ENCODE peak calls at places on chromosomes 13 and 19, in seven cellular contexts. Q is CD8-positive, alpha-beta T cell; N is mesenchymal stem cell; Z is GM23338; L is breast epithelium; I is Caco-2; Y is lung. R is an unnamed sample. For H3K4me1, the result is how much of the 10 kb centered on the place peaks cover.

GRCh38 chr19:55670280-55671053 is 4.6 kb upstream of the EPN1 start:
- DNase-seq in N (no peak), I (peak), L (no peak), Q (no peak), Y (no peak), Z (no peak), R (peak)

GRCh38 chr19:55646889-55647731 is 902 bp upstream of the CCDC106 start:
- DNase-seq in Y (no peak), N (no peak), L (no peak), Z (no peak), Q (no peak), I (no peak), R (no peak)

GRCh38 chr19:54451331-54451871 is 2.4 kb downstream of the LENG8 start:
- DNase-seq in L (no peak), N (peak), Y (no peak), Q (no peak), I (no peak), Z (no peak), R (no peak)

GRCh38 chr19:29867984-29868383 is 56.2 kb downstream of the CCNE1 start:
- DNase-seq in Y (no peak), I (no peak), L (no peak), Q (no peak), Z (no peak), N (no peak), R (no peak)

GRCh38 chr19:55472463-55472862 is 4.0 kb upstream of the ZNF628 start:
- DNase-seq in I (peak), N (no peak), Z (no peak), Y (no peak), L (no peak), Q (no peak), R (no peak)

GRCh38 chr13:113028336-113029060 is 59.5 kb downstream of the MCF2L start:
- DNase-seq in Q (no peak), N (no peak), Z (no peak), I (no peak), L (no peak), Y (no peak), R (no peak)

GRCh38 chr19:49924004-49924880 is 4.8 kb upstream of the ATF5 start:
- DNase-seq in Q (no peak), L (no peak), N (no peak), Y (no peak), I (no peak), Z (no peak), R (no peak)

GRCh38 chr19:15025237-15025636 is 24.0 kb upstream of the CASP14 start:
- DNase-seq in L (peak), Y (no peak), Z (peak), N (no peak), Q (no peak), I (no peak), R (no peak)

GRCh38 chr19:18939922-18940775 is 868 bp downstream of the HOMER3 start:
- DNase-seq in L (no peak), Q (no peak), N (peak), Z (peak), I (no peak), Y (no peak), R (no peak)

GRCh38 chr19:46124638-46125115 is at the start of gene IGFL3:
- DNase-seq in Q (no peak), I (no peak), Y (no peak), L (no peak), N (no peak), Z (no peak), R (no peak)

GRCh38 chr13:20703785-20704458 is 423 bp downstream of the IL17D start:
- DNase-seq in Z (peak), L (peak), Q (peak), N (peak), I (peak), Y (peak), R (no peak)

GRCh38 chr13:106182404-106182803 is 353.1 kb downstream of the EFNB2 start:
- DNase-seq in Z (no peak), L (no peak), N (peak), Q (no peak), I (no peak), Y (no peak), R (no peak)

GRCh38 chr19:18157465-18158063 is 4.6 kb downstream of the PIK3R2 start:
- DNase-seq in Z (peak), Q (no peak), I (no peak), Y (no peak), L (peak), N (no peak), R (no peak)

DNA sequence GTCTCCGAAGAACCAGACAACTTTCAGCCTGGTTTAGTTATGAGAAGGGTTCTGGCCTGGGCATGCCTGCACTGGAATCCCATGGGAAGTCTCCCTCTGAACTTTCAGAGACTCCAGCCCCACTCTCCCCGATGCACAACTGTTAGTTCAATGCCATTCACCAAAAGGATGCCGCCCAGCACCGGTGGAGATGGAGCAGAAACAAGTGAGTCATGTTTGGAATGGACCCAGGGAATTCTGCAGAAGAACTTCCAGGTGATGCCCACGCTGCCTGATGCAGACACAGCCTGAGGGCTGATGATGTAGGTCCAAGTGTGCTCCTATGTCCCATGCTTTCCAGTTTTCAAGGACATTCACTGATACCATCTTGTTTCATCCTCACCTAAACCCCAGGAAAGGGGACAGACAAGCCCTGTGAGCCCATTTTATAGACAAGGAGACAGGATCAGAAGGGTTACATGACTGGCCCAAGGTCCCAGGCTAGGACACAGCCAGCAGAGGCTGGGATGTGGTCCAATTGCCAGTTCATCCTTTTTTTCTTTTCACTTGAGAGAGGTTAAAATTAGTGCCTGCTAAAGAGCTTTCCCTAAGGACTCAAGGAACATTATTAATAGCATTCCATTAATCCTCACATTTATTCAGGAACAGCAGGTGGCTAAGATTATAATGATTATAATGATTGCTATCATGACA is 39.5 kb downstream of the SIAH3 start:
- DNase-seq in N (no peak), Y (no peak), Z (no peak), I (no peak), L (peak), Q (no peak), R (peak)
- H3K4me1 ChIP-seq in N (under half), Y (under half), Z (under half), I (under half), L (under half), Q (under half), R (under half)

GRCh38 chr13:49627831-49628652 is at the start of gene ARL11:
- DNase-seq in L (peak), Y (peak), Z (peak), N (no peak), I (peak), Q (peak), R (no peak)
- H3K4me3 ChIP-seq in L (peak), Y (no peak), Z (peak), N (no peak), I (no peak), Q (peak), R (no peak)

DNA sequence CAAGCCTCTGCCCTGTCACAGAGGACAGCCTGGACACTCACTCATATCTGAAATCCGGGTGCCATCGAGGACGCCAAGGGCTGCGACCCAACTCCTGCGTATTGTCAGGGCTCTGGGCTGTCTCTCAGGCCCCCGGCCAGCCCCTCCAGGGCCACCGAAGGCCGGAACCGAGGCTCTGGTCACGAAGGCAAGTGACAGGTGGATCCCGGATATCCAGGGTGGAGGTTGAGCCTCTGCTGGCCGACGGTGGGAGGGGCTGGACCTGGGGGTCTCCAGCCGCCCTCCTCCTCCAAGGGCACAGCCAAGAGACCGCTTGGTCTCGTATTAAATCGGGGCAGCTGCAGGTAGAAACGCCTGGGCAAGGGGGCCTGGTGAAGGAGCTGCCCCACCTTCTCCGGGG is 5.4 kb downstream of the RNF126 start:
- DNase-seq in I (no peak), L (no peak), N (no peak), Q (no peak), Y (no peak), Z (no peak), R (no peak)
- H3K4me1 ChIP-seq in I (under half), L (under half), N (under half), Q (half or more), Y (under half), Z (under half), R (under half)

GRCh38 chr19:12782424-12783225 is 7.3 kb upstream of the HOOK2 start:
- DNase-seq in Q (peak), Y (peak), Z (peak), N (peak), I (peak), L (peak), R (no peak)

GRCh38 chr19:12782174-12782423 is 6.7 kb upstream of the HOOK2 start:
- DNase-seq in L (no peak), I (no peak), Z (no peak), Q (no peak), Y (peak), N (no peak), R (no peak)

GRCh38 chr19:12784394-12784870 is 6.9 kb upstream of the JUNB start:
- DNase-seq in Z (no peak), I (no peak), L (no peak), N (peak), Y (no peak), Q (peak), R (no peak)

GRCh38 chr19:12783849-12784393 is 7.4 kb upstream of the JUNB start:
- DNase-seq in I (peak), Z (no peak), Y (peak), L (peak), Q (no peak), N (peak), R (peak)

DNA sequence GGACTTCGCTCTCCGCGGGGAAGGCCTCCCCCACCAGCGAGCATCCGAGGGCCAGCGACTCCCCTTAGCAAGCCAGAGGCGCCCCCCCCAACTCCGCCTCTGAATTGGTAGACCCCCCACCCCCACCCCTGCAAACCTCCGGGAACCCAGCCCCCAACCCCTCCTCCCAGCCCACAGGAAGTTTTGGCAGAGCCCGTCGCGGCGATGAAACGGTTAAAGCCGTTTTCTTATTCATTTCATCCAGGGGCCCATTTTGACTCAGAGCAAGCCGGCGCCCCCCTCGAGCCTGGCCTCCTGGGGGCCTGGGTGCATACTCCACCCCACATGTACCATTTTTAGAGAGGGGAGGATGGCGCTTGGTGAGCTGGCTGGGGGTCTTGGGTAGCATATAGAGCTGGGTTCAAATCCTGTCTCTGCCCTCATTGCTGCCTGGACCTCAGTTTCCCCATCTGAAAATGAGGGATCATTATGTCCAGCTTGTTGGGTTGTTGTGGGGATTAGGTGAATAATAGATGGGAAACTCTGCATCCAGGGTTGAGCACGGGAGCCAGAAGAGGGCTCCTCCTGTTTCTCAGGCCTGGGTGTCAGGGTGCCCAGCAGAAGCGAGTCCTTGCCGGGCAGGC is 7.9 kb upstream of the JUNB start:
- DNase-seq in Q (peak), L (no peak), Z (peak), N (peak), I (no peak), Y (no peak), R (no peak)
- H3K4me3 ChIP-seq in Q (peak), L (peak), Z (peak), N (peak), I (peak), Y (peak), R (peak)

GRCh38 chr19:11783767-11784166 is 14.6 kb upstream of the ZNF491 start:
- DNase-seq in I (no peak), L (no peak), Q (no peak), N (no peak), Z (no peak), Y (no peak), R (no peak)

GRCh38 chr19:11792942-11793341 is 5.4 kb upstream of the ZNF491 start:
- DNase-seq in L (no peak), Y (no peak), Z (no peak), I (no peak), Q (no peak), N (no peak), R (no peak)

GRCh38 chr19:11784356-11784755 is 14.0 kb upstream of the ZNF491 start:
- DNase-seq in L (no peak), Y (no peak), N (no peak), I (no peak), Q (no peak), Z (no peak), R (no peak)

DNA sequence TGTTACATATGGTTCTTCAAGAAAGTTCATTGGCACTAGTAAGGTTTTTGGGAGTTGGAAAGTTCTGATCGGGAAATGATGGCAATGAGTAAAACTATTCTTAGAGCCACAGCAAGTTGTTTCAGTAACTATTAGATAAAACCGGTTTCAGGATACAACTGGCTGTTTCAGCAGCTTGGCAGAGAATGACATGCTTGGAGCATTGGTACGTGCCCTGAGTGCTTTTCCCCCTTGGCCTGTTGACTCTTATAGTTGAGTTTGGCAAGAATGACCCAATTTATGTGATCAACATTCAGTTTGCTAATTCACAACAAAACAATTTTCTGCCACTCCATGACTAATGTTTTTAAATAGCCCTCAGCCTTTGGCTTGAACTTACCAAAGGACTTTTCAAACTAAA is 10.8 kb upstream of the ZNF491 start:
- DNase-seq in Q (no peak), L (no peak), Y (no peak), Z (no peak), I (no peak), N (no peak), R (no peak)
- H3K4me1 ChIP-seq in Q (under half), L (under half), Y (under half), Z (under half), I (under half), N (under half), R (under half)

DNA sequence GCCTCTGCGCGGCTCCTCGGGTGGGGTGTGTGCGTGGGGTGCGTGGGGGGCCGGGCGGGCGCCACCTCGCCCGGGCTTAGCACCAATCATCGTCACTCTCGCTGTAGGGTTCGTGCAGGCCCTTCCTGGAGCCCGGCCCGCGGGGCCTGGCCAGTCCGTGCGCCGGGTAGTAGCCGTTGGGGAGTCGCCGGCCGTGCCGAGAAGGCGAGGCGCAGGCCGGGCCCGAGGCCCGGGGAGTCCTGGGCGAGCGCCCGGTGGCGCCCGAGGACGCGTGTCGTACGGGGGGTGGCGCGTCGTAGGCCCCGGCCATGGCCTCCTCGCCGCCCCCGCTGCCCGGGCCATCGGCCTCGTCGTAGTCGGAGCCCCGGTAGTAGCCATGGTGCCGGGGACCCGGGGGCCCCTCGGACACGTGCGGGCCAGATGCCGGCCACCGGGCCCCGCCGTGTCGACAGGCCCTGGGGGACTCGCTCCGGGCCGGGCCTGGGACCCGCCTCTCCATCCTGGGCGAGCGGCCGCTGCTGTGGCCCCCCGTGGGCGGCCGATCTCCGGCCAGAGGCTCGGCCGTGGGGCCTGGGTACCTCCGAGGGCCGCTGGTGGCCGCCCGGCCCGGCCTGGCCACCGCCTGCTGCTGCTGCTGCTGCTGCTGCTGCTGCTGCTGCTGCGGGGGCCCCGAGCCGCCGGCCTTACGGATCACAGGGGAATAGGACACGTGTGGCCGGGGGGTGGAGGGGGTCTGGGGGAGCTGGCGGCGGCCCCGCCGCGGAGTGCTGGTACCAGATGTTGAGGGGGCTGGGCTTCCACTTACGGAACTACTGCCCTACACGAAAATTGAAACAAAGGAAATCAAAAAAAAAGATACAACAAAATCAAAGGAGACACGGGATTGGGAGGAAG is 57.3 kb downstream of the IER2 start:
- DNase-seq in N (no peak), Z (peak), Y (no peak), I (no peak), Q (no peak), L (peak), R (no peak)
- H3K4me3 ChIP-seq in N (no peak), Z (no peak), Y (no peak), I (no peak), Q (peak), L (peak), R (peak)

GRCh38 chr13:114061047-114061446 is 71.4 kb downstream of the RASA3 start:
- DNase-seq in L (no peak), Y (no peak), Z (no peak), N (no peak), I (no peak), Q (no peak), R (no peak)

GRCh38 chr13:114062341-114062740 is 70.1 kb downstream of the RASA3 start:
- DNase-seq in L (no peak), Q (no peak), Z (no peak), N (no peak), I (no peak), Y (no peak), R (no peak)

GRCh38 chr13:114061746-114062145 is 70.7 kb downstream of the RASA3 start:
- DNase-seq in Y (no peak), Z (no peak), Q (no peak), L (no peak), I (no peak), N (no peak), R (no peak)

GRCh38 chr13:114063545-114064515 is 68.6 kb downstream of the RASA3 start:
- DNase-seq in Q (no peak), I (no peak), N (peak), L (peak), Y (peak), Z (no peak), R (no peak)

GRCh38 chr13:114062754-114063153 is 69.7 kb downstream of the RASA3 start:
- DNase-seq in Y (no peak), N (no peak), Z (no peak), I (no peak), Q (no peak), L (no peak), R (no peak)
- H3K4me1 ChIP-seq in Y (under half), N (half or more), Z (under half), I (under half), Q (half or more), L (under half), R (under half)

DNA sequence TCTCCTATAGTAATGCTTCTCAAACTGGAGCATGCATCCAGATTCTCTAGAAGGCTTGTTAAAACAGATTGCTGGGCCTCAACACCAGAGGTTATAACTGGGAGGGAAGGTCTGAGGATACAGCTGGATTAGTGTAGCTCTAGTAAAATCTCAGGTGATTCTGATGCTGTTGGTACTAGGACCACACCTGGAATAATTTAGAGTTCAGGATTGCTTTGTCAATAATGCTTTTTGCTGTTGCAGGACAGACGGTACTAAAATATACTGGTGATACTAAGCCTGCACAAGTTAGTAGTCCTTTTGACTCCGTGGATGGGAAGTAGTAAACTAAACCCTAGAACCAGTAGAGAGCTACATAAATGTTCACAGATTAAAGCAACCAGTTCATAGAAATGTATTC is 258.1 kb upstream of the STARD13 start:
- DNase-seq in Y (no peak), N (no peak), I (no peak), Q (no peak), Z (peak), L (no peak), R (no peak)
- H3K4me3 ChIP-seq in Y (no peak), N (no peak), I (peak), Q (peak), Z (peak), L (no peak), R (peak)